ENCODE peak calls at places on chromosomes 12 and 14, in six cellular contexts. J is thoracic aorta; Y is activated CD4-positive, CD25-positive, alpha-beta regulatory T cell treated with anti-CD3 and anti-CD28 coated beads, Interleukin-2, amount 50 U/mL, for 16 hours; W is T-helper 9 cell; O is NCI-H345; S is foreskin fibroblast. B is an unnamed sample.

GRCh38 chr12:6684609-6685008 is 4.6 kb downstream of the ZNF384 start:
- DNase-seq in J (no peak), Y (peak; percentile 16), W (peak; percentile 15), O (peak; percentile 26), S (no peak), B (peak; percentile 5)

GRCh38 chr12:59046763-59047534 is 126.6 kb upstream of the LRIG3 start:
- DNase-seq in J (no peak), Y (no peak), W (no peak), O (no peak), S (no peak), B (no peak)

GRCh38 chr14:58549358-58549757 is 88.4 kb upstream of the DACT1 start:
- DNase-seq in J (no peak), Y (no peak), W (no peak), O (no peak), S (no peak), B (no peak)

GRCh38 chr12:65449400-65449799 is 170.9 kb downstream of the MSRB3 start:
- DNase-seq in J (no peak), Y (no peak), W (no peak), O (no peak), S (no peak), B (no peak)

GRCh38 chr12:122951406-122951805 is 14.9 kb downstream of the ABCB9 start:
- DNase-seq in J (no peak), Y (no peak), W (no peak), O (no peak), S (peak; percentile 53), B (no peak)

GRCh38 chr12:66898700-66899469 is 220.0 kb upstream of the GRIP1 start:
- DNase-seq in J (no peak), Y (no peak), W (no peak), O (no peak), S (no peak), B (no peak)

GRCh38 chr12:50990147-50990727 is 35.9 kb downstream of the SLC11A2 start:
- DNase-seq in J (no peak), Y (no peak), W (no peak), O (no peak), S (no peak), B (no peak)

GRCh38 chr12:79275631-79276030 is 411.1 kb downstream of the SYT1 start:
- DNase-seq in J (no peak), Y (no peak), W (no peak), O (no peak), S (no peak), B (no peak)

GRCh38 chr14:67819563-67820411 is at the start of gene RAD51B:
- DNase-seq in J (peak; percentile 59), Y (peak; percentile 79), W (peak; percentile 82), O (peak; percentile 92), S (peak; percentile 67), B (peak; percentile 52)

GRCh38 chr12:106123551-106123991 is 15.2 kb downstream of the NUAK1 start:
- DNase-seq in J (no peak), Y (no peak), W (no peak), O (no peak), S (peak; percentile 78), B (no peak)

GRCh38 chr12:88579941-88580871 is at the start of gene KITLG:
- DNase-seq in J (peak; percentile 16), Y (no peak), W (no peak), O (peak; percentile 92), S (peak; percentile 87), B (peak; percentile 82)

GRCh38 chr12:94792690-94793089 is 142.3 kb upstream of the TMCC3 start:
- DNase-seq in J (no peak), Y (no peak), W (no peak), O (no peak), S (no peak), B (no peak)

GRCh38 chr14:92615451-92615850 is 101.9 kb downstream of the RIN3 start:
- DNase-seq in J (no peak), Y (peak; percentile 34), W (peak; percentile 52), O (no peak), S (no peak), B (no peak)

GRCh38 chr14:92984082-92984788 is 61.3 kb downstream of the CHGA start:
- DNase-seq in J (no peak), Y (no peak), W (no peak), O (no peak), S (no peak), B (no peak)

GRCh38 chr12:100359822-100360221 is 2.9 kb downstream of the SLC17A8 start:
- DNase-seq in J (no peak), Y (no peak), W (no peak), O (no peak), S (no peak), B (no peak)

GRCh38 chr12:118618695-118619094 is 242.3 kb downstream of the SUDS3 start:
- DNase-seq in J (no peak), Y (no peak), W (no peak), O (no peak), S (no peak), B (no peak)

GRCh38 chr12:63790608-63790945 is 10.9 kb downstream of the RXYLT1 start:
- DNase-seq in J (no peak), Y (no peak), W (no peak), O (no peak), S (no peak), B (no peak)

GRCh38 chr12:124551268-124552144 is 15.9 kb downstream of the NCOR2 start:
- DNase-seq in J (no peak), Y (no peak), W (no peak), O (peak; percentile 63), S (peak; percentile 47), B (no peak)

GRCh38 chr12:75478395-75478794 is 2.2 kb upstream of the GLIPR1 start:
- DNase-seq in J (no peak), Y (no peak), W (no peak), O (no peak), S (peak; percentile 62), B (no peak)

GRCh38 chr14:99026471-99026870 is 245.5 kb downstream of the BCL11B start:
- DNase-seq in J (no peak), Y (no peak), W (no peak), O (no peak), S (no peak), B (no peak)

GRCh38 chr12:50110127-50110761 is 1.8 kb upstream of the COX14 start:
- DNase-seq in J (no peak), Y (no peak), W (no peak), O (no peak), S (peak; percentile 32), B (no peak)

B was measured in fibroblast of the conjunctiva.